ENCODE peak calls at places on chromosomes 5 and 9, in six cellular contexts. K, T, Q, H, J and N are unnamed samples.

GRCh38 chr9:93309889-93310425 is 126.0 kb downstream of the WNK2 start:
- DNase-seq in T (no peak), J (no peak), H (no peak), Q (no peak), K (no peak), N (no peak)

GRCh38 chr5:36728697-36729543 is 122.5 kb downstream of the SLC1A3 start:
- DNase-seq in K (no peak), T (no peak), H (peak; percentile 47), Q (no peak), J (peak; percentile 71), N (no peak)

GRCh38 chr9:126607731-126608130 is 6.0 kb upstream of the LMX1B start:
- DNase-seq in K (no peak), J (no peak), Q (no peak), H (no peak), T (no peak), N (no peak)

GRCh38 chr9:122087406-122088200 is 5.5 kb downstream of the TTLL11 start:
- DNase-seq in J (peak; percentile 9), K (no peak), Q (no peak), H (no peak), T (no peak), N (no peak)

GRCh38 chr5:60886158-60886557 is 42.1 kb upstream of the ELOVL7 start:
- DNase-seq in J (no peak), H (no peak), T (no peak), K (no peak), Q (no peak), N (no peak)

GRCh38 chr9:131469369-131469768 is 33.3 kb upstream of the POMT1 start:
- DNase-seq in J (no peak), H (no peak), K (no peak), T (no peak), Q (no peak), N (no peak)

GRCh38 chr5:102625446-102625845 is 126.6 kb upstream of the SLCO6A1 start:
- DNase-seq in Q (no peak), T (no peak), H (no peak), J (no peak), K (no peak), N (no peak)

GRCh38 chr9:2093920-2094597 is 78.9 kb downstream of the SMARCA2 start:
- DNase-seq in H (no peak), Q (no peak), J (peak; percentile 40), K (no peak), T (no peak), N (no peak)

GRCh38 chr5:28707706-28708105 is 1669.3 kb upstream of the CDH9 start:
- DNase-seq in H (no peak), J (peak; percentile 14), T (no peak), K (no peak), Q (no peak), N (no peak)

GRCh38 chr5:98510111-98510510 is 263.4 kb upstream of the RGMB start:
- DNase-seq in J (peak; percentile 16), H (no peak), K (no peak), T (no peak), Q (no peak), N (no peak)

GRCh38 chr9:72207278-72207677 is 58.0 kb downstream of the GDA start:
- DNase-seq in J (no peak), Q (no peak), T (no peak), K (no peak), H (no peak), N (no peak)